ENCODE peak calls at places on chromosome 19, in nine cellular contexts. B is Karpas-422, E is GM23248, Z is fibroblast of lung, V is GM23338, Q is astrocyte, G is mesendoderm, I is neural progenitor cell, X is PC-9. D is an unnamed sample. For H3K79me2, the result is how much of the 10 kb centered on the place peaks cover.

GRCh38 chr19:48689438-48689837 is 6.3 kb upstream of the FUT2 start:
- DNase-seq in B (no peak), E (no peak), Z (no peak), V (no peak), Q (no peak), G (no peak), I (no peak), X (no peak), D (no peak)

GRCh38 chr19:2488942-2489731 is 13.2 kb downstream of the GADD45B start:
- DNase-seq in B (peak), E (peak), Z (no peak), V (peak), Q (no peak), G (peak), I (peak), X (peak), D (peak)

GRCh38 chr19:31278555-31279435 is 70.4 kb downstream of the TSHZ3 start:
- DNase-seq in B (no peak), E (no peak), Z (no peak), V (no peak), Q (no peak), G (no peak), I (no peak), X (no peak), D (no peak)

GRCh38 chr19:23784274-23784673 is 25.6 kb upstream of the ZNF681 start:
- DNase-seq in B (no peak), E (no peak), Z (no peak), V (no peak), Q (no peak), G (no peak), I (no peak), X (no peak), D (no peak)

GRCh38 chr19:3095375-3096191 is 1.4 kb downstream of the GNA11 start:
- DNase-seq in B (no peak), E (peak), Z (no peak), V (peak), Q (no peak), G (peak), I (peak), X (no peak), D (no peak)

GRCh38 chr19:55160128-55160985 is 2.8 kb upstream of the TNNI3 start:
- DNase-seq in B (peak), E (peak), Z (peak), V (peak), Q (peak), G (peak), I (peak), X (peak), D (peak)

GRCh38 chr19:34082289-34083077 is 89.8 kb upstream of the LSM14A start:
- DNase-seq in B (no peak), E (peak), Z (no peak), V (peak), Q (no peak), G (peak), I (peak), X (no peak), D (no peak)

GRCh38 chr19:56692496-56692895 is 20.9 kb upstream of the ZNF835 start:
- DNase-seq in B (no peak), E (peak), Z (no peak), V (no peak), Q (no peak), G (peak), I (no peak), X (no peak), D (no peak)

GRCh38 chr19:43784981-43785808 is 4.4 kb upstream of the KCNN4 start:
- DNase-seq in B (peak), E (peak), Z (peak), V (peak), Q (peak), G (peak), I (peak), X (peak), D (peak)

GRCh38 chr19:13008926-13009787 is 13.9 kb downstream of the NFIX start:
- DNase-seq in B (no peak), E (peak), Z (no peak), V (peak), Q (no peak), G (peak), I (no peak), X (no peak), D (no peak)
- H3K79me2 ChIP-seq in B (under half), E (half or more), Z (half or more), V (under half), Q (half or more), G (under half), I (under half), X (under half), D (under half)

GRCh38 chr19:4375620-4376228 is 24.6 kb downstream of the SH3GL1 start:
- DNase-seq in B (peak), E (peak), Z (peak), V (peak), Q (peak), G (peak), I (peak), X (no peak), D (peak)

GRCh38 chr19:4372630-4373367 is 27.5 kb downstream of the SH3GL1 start:
- DNase-seq in B (no peak), E (no peak), Z (no peak), V (no peak), Q (no peak), G (no peak), I (no peak), X (no peak), D (no peak)

GRCh38 chr19:4375164-4375619 is 25.2 kb downstream of the SH3GL1 start:
- DNase-seq in B (no peak), E (no peak), Z (no peak), V (peak), Q (no peak), G (peak), I (no peak), X (peak), D (no peak)

GRCh38 chr19:4373601-4374441 is 26.5 kb downstream of the SH3GL1 start:
- DNase-seq in B (no peak), E (peak), Z (peak), V (no peak), Q (no peak), G (no peak), I (no peak), X (no peak), D (no peak)

GRCh38 chr19:4374451-4375163 is 25.7 kb downstream of the SH3GL1 start:
- DNase-seq in B (no peak), E (peak), Z (peak), V (no peak), Q (peak), G (peak), I (no peak), X (peak), D (no peak)
- H3K79me2 ChIP-seq in B (half or more), E (half or more), Z (half or more), V (half or more), Q (half or more), G (under half), I (half or more), X (under half), D (under half)

DNA sequence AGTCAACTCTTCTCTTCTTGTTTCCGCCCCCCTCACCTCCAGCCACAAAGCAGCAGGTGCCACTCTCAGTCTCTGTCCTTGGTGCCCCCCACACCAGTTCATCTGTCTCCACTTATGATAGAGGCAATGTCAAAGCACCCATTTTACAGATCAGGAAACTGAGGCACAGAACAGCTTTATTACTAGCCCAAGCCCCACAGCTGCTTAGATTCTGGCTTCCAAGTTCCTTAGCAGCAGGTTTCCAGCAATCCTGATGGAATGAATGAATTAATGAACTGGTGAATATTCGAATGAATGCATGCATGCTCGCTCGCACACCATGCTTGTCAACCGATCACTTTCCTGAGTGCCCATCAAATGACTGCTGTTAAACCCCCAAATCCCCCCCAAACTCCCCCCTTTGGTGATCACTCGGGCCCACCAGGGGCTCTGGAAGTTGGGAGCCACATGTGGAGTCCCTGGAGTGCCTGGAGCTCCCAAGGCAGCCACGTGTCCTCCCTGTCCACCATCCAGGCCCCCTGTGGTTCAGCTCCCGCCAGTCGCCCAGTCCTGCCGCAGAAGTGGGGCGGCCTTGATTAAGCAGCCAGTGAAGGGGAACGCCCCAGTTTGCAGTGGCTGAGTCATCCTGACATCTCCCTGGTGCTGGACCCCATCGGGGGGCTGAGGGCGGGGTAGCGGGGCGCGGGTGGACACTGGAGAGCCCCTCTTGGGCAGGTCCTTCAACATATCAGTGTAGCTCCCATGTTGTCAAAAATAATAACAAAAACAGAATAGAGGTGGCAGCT is 6.8 kb downstream of the PTPRS start:
- DNase-seq in B (no peak), E (no peak), Z (no peak), V (no peak), Q (no peak), G (no peak), I (no peak), X (no peak), D (no peak)
- H3K79me2 ChIP-seq in B (under half), E (under half), Z (under half), V (half or more), Q (under half), G (under half), I (half or more), X (under half), D (under half)

GRCh38 chr19:1014161-1015060 is 6.5 kb downstream of the TMEM259 start:
- DNase-seq in B (no peak), E (no peak), Z (no peak), V (no peak), Q (no peak), G (no peak), I (no peak), X (no peak), D (no peak)
- H3K79me2 ChIP-seq in B (under half), E (half or more), Z (half or more), V (half or more), Q (half or more), G (half or more), I (half or more), X (half or more), D (under half)

GRCh38 chr19:53132231-53132991 is at the start of gene ZNF415:
- DNase-seq in B (peak), E (peak), Z (peak), V (peak), Q (peak), G (peak), I (peak), X (peak), D (no peak)
- H3K79me2 ChIP-seq in B (under half), E (under half), Z (under half), V (under half), Q (under half), G (under half), I (under half), X (under half), D (under half)

DNA sequence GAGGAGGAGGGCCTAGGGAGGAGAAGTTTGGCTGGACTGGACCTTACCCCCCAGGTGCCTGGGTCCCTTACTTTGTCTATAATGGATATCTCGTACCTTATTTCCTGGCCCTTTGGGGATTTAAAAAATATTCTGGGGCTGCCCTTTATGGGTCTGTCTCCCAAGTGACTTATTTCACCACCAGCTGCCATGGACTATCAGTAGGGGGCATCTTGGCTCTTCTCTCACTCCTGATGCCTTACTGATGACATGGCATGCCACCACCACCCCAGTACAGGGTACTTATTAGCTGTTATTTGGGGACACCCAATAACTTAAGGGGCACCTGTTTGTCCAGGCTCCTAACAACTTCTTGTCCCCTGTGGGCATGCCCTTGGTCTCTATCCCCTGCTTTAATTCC is 38.0 kb downstream of the NFIX start:
- DNase-seq in B (peak), E (peak), Z (no peak), V (no peak), Q (no peak), G (no peak), I (no peak), X (no peak), D (peak)
- H3K79me2 ChIP-seq in B (under half), E (half or more), Z (half or more), V (under half), Q (half or more), G (under half), I (under half), X (under half), D (under half)

GRCh38 chr19:41311613-41312012 is 1.6 kb downstream of the CCDC97 start:
- DNase-seq in B (no peak), E (no peak), Z (no peak), V (no peak), Q (no peak), G (no peak), I (no peak), X (no peak), D (no peak)
- H3K79me2 ChIP-seq in B (under half), E (half or more), Z (under half), V (under half), Q (under half), G (under half), I (under half), X (under half), D (under half)

DNA sequence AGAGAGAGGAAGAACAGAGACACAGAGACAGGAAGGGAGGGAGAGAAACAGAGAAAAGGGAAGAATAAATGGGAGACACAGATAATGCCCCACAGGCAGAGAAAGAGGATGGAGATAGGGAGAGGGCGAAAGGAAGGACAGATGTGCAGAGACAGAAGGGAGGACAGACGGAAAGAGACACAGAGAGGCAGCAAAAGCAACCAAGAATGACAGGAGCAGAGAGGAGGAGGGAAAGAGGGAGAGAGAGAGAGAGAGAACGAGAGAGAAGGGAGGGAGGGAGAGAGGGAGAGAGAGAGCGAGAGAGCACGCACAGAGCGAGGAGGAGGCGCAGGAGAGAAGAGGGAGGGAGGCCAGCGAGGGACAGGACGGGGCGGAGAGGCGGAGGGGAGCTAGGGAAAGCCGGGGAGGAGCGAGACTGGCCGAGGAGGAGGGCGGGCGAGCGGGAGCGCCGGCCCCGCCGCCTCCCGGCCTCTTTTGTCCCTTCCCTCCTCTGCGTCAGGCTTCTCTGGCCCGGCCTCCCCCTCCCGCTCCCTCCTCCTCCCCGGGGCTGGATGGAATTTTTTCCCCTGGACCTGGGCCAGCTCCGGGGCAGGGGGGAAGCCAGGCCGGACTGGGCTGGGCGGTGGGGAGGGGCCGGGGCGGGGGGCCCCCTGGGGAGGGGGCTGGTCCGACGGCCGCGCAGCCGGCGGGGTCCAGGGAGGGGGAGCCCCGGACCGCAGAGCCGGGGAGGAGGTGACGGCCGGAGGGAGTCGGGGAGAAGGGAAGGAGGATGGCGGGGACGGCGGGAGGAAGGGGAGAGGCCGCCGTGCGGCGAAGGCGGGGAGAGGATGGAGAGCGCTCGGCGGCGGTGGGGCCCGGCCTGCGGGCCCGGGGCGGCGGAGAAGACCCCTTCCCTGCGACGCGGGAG is 4.2 kb upstream of the SPACA6 start:
- DNase-seq in B (no peak), E (peak), Z (peak), V (peak), Q (peak), G (peak), I (peak), X (peak), D (no peak)
- H3K79me2 ChIP-seq in B (under half), E (half or more), Z (under half), V (under half), Q (half or more), G (under half), I (under half), X (under half), D (under half)

GRCh38 chr19:10964903-10965302 is 4.1 kb downstream of the SMARCA4 start:
- DNase-seq in B (no peak), E (no peak), Z (no peak), V (no peak), Q (no peak), G (no peak), I (no peak), X (no peak), D (no peak)
- H3K79me2 ChIP-seq in B (half or more), E (half or more), Z (half or more), V (half or more), Q (half or more), G (half or more), I (half or more), X (half or more), D (half or more)

GRCh38 chr19:49774969-49775368 is 8.2 kb downstream of the AP2A1 start:
- DNase-seq in B (no peak), E (no peak), Z (no peak), V (no peak), Q (no peak), G (no peak), I (no peak), X (no peak), D (no peak)
- H3K79me2 ChIP-seq in B (half or more), E (half or more), Z (half or more), V (under half), Q (half or more), G (under half), I (half or more), X (under half), D (under half)

D was measured in OCI-LY7.